ENCODE peak calls at places on chromosomes 11 and 22, in five cellular contexts. One of them, this sample, is unnamed.
A peak's percentile ranks its signal among the peaks of the same experiment; 100 is the strongest.

GRCh38 chr11:17596310-17596669 is 49.2 kb downstream of the OTOG start:
- DNase-seq in cardiac fibroblast: no peak
- DNase-seq in tibial nerve: no peak
- DNase-seq in lower leg skin: no peak
- DNase-seq in glutamatergic neuron: no peak
- DNase-seq in this sample: no peak

GRCh38 chr22:27620367-27621154 is 181.0 kb downstream of the MN1 start:
- DNase-seq in glutamatergic neuron: no peak
- DNase-seq in tibial nerve: no peak
- DNase-seq in cardiac fibroblast: no peak
- DNase-seq in lower leg skin: no peak
- DNase-seq in this sample: no peak

GRCh38 chr11:114319716-114320328 is 23.6 kb downstream of the NNMT start:
- DNase-seq in lower leg skin: no peak
- DNase-seq in tibial nerve: no peak
- DNase-seq in glutamatergic neuron: no peak
- DNase-seq in cardiac fibroblast: peak; percentile 30
- DNase-seq in this sample: no peak

GRCh38 chr11:67384851-67385366 is 6.9 kb upstream of the RAD9A start:
- DNase-seq in tibial nerve: no peak
- DNase-seq in glutamatergic neuron: no peak
- DNase-seq in lower leg skin: no peak
- DNase-seq in cardiac fibroblast: peak; percentile 66
- DNase-seq in this sample: no peak

GRCh38 chr11:118878187-118878586 is 5.5 kb upstream of the CXCR5 start:
- DNase-seq in cardiac fibroblast: no peak
- DNase-seq in lower leg skin: no peak
- DNase-seq in tibial nerve: no peak
- DNase-seq in glutamatergic neuron: no peak
- DNase-seq in this sample: no peak

GRCh38 chr22:41799486-41800347 is 762 bp upstream of the CCDC134 start:
- DNase-seq in tibial nerve: peak; percentile 27
- DNase-seq in cardiac fibroblast: peak; percentile 22
- DNase-seq in glutamatergic neuron: peak; percentile 23
- DNase-seq in lower leg skin: peak; percentile 21
- DNase-seq in this sample: no peak

GRCh38 chr11:15101072-15101701 is 13.5 kb upstream of the INSC start:
- DNase-seq in lower leg skin: peak; percentile 29
- DNase-seq in tibial nerve: peak; percentile 48
- DNase-seq in cardiac fibroblast: peak; percentile 86
- DNase-seq in glutamatergic neuron: peak; percentile 79
- DNase-seq in this sample: no peak

GRCh38 chr11:77801477-77801876 is 19.0 kb downstream of the RSF1 start:
- DNase-seq in lower leg skin: no peak
- DNase-seq in glutamatergic neuron: no peak
- DNase-seq in cardiac fibroblast: no peak
- DNase-seq in tibial nerve: no peak
- DNase-seq in this sample: no peak

GRCh38 chr11:10398525-10398924 is 56.5 kb upstream of the AMPD3 start:
- DNase-seq in lower leg skin: no peak
- DNase-seq in cardiac fibroblast: no peak
- DNase-seq in tibial nerve: peak; percentile 44
- DNase-seq in glutamatergic neuron: no peak
- DNase-seq in this sample: no peak

GRCh38 chr11:64083681-64084080 is 48.0 kb downstream of the FLRT1 start:
- DNase-seq in glutamatergic neuron: no peak
- DNase-seq in tibial nerve: no peak
- DNase-seq in cardiac fibroblast: no peak
- DNase-seq in lower leg skin: no peak
- DNase-seq in this sample: no peak

GRCh38 chr11:126544311-126545056 is 189.0 kb downstream of the ST3GAL4 start:
- DNase-seq in cardiac fibroblast: peak; percentile 5
- DNase-seq in tibial nerve: no peak
- DNase-seq in glutamatergic neuron: no peak
- DNase-seq in lower leg skin: no peak
- DNase-seq in this sample: no peak

GRCh38 chr11:74820763-74821162 is 72.1 kb downstream of the RNF169 start:
- DNase-seq in glutamatergic neuron: no peak
- DNase-seq in tibial nerve: no peak
- DNase-seq in lower leg skin: no peak
- DNase-seq in cardiac fibroblast: peak; percentile 95
- DNase-seq in this sample: no peak

GRCh38 chr11:73404048-73404447 is 27.8 kb downstream of the RELT start:
- DNase-seq in glutamatergic neuron: peak; percentile 72
- DNase-seq in cardiac fibroblast: peak; percentile 69
- DNase-seq in lower leg skin: no peak
- DNase-seq in tibial nerve: peak; percentile 82
- DNase-seq in this sample: peak; percentile 72

GRCh38 chr11:120343429-120343828 is 7.2 kb downstream of the ARHGEF12 start:
- DNase-seq in glutamatergic neuron: no peak
- DNase-seq in lower leg skin: no peak
- DNase-seq in tibial nerve: no peak
- DNase-seq in cardiac fibroblast: no peak
- DNase-seq in this sample: no peak

GRCh38 chr11:3161720-3162409 is 3.2 kb downstream of the OSBPL5 start:
- DNase-seq in cardiac fibroblast: no peak
- DNase-seq in lower leg skin: no peak
- DNase-seq in glutamatergic neuron: peak; percentile 17
- DNase-seq in tibial nerve: no peak
- DNase-seq in this sample: no peak

GRCh38 chr11:71268706-71269321 is 16.4 kb upstream of the SHANK2 start:
- DNase-seq in cardiac fibroblast: no peak
- DNase-seq in lower leg skin: no peak
- DNase-seq in glutamatergic neuron: no peak
- DNase-seq in tibial nerve: no peak
- DNase-seq in this sample: no peak

GRCh38 chr11:2210366-2211112 is 38.9 kb upstream of the TH start:
- DNase-seq in cardiac fibroblast: no peak
- DNase-seq in lower leg skin: peak; percentile 9
- DNase-seq in glutamatergic neuron: peak; percentile 14
- DNase-seq in tibial nerve: no peak
- DNase-seq in this sample: peak; percentile 71

GRCh38 chr11:44622190-44622650 is 56.8 kb downstream of the CD82 start:
- DNase-seq in lower leg skin: peak; percentile 11
- DNase-seq in cardiac fibroblast: no peak
- DNase-seq in tibial nerve: no peak
- DNase-seq in glutamatergic neuron: no peak
- DNase-seq in this sample: peak; percentile 64

GRCh38 chr11:103942646-103943045 is 93.8 kb upstream of the DDI1 start:
- DNase-seq in lower leg skin: no peak
- DNase-seq in cardiac fibroblast: no peak
- DNase-seq in glutamatergic neuron: no peak
- DNase-seq in tibial nerve: no peak
- DNase-seq in this sample: no peak

GRCh38 chr11:46075168-46075567 is 46.1 kb downstream of the PHF21A start:
- DNase-seq in lower leg skin: no peak
- DNase-seq in tibial nerve: no peak
- DNase-seq in glutamatergic neuron: no peak
- DNase-seq in cardiac fibroblast: peak; percentile 71
- DNase-seq in this sample: no peak

GRCh38 chr11:3171931-3172560 is 6.9 kb upstream of the OSBPL5 start:
- DNase-seq in tibial nerve: no peak
- DNase-seq in glutamatergic neuron: peak; percentile 7
- DNase-seq in cardiac fibroblast: no peak
- DNase-seq in lower leg skin: no peak
- DNase-seq in this sample: no peak

GRCh38 chr11:111777094-111778046 is 11.2 kb upstream of the PPP2R1B start:
- DNase-seq in tibial nerve: peak; percentile 46
- DNase-seq in cardiac fibroblast: peak; percentile 88
- DNase-seq in glutamatergic neuron: no peak
- DNase-seq in lower leg skin: peak; percentile 31
- DNase-seq in this sample: no peak

GRCh38 chr11:19378814-19379213 is 138.1 kb upstream of the E2F8 start:
- DNase-seq in cardiac fibroblast: peak; percentile 51
- DNase-seq in lower leg skin: no peak
- DNase-seq in tibial nerve: no peak
- DNase-seq in glutamatergic neuron: no peak
- DNase-seq in this sample: no peak

GRCh38 chr11:2940930-2941821 is 12.0 kb upstream of the PHLDA2 start:
- DNase-seq in lower leg skin: no peak
- DNase-seq in tibial nerve: no peak
- DNase-seq in glutamatergic neuron: no peak
- DNase-seq in cardiac fibroblast: no peak
- DNase-seq in this sample: no peak

GRCh38 chr11:15667127-15667725 is 552.5 kb downstream of the INSC start:
- DNase-seq in glutamatergic neuron: no peak
- DNase-seq in lower leg skin: no peak
- DNase-seq in tibial nerve: no peak
- DNase-seq in cardiac fibroblast: peak; percentile 73
- DNase-seq in this sample: no peak

GRCh38 chr22:33844273-33844672 is 76.0 kb downstream of the LARGE1 start:
- DNase-seq in lower leg skin: no peak
- DNase-seq in tibial nerve: no peak
- DNase-seq in cardiac fibroblast: no peak
- DNase-seq in glutamatergic neuron: no peak
- DNase-seq in this sample: no peak

GRCh38 chr11:69541501-69542313 is 60.2 kb downstream of the LINC01488 start:
- DNase-seq in tibial nerve: no peak
- DNase-seq in glutamatergic neuron: no peak
- DNase-seq in lower leg skin: no peak
- DNase-seq in cardiac fibroblast: peak; percentile 48
- DNase-seq in this sample: peak; percentile 68

GRCh38 chr11:1330473-1330872 is 21.0 kb upstream of the TOLLIP start:
- DNase-seq in tibial nerve: no peak
- DNase-seq in lower leg skin: no peak
- DNase-seq in cardiac fibroblast: no peak
- DNase-seq in glutamatergic neuron: no peak
- DNase-seq in this sample: no peak

GRCh38 chr22:30309981-30310672 is 16.6 kb downstream of the TBC1D10A start:
- DNase-seq in lower leg skin: peak; percentile 79
- DNase-seq in cardiac fibroblast: no peak
- DNase-seq in tibial nerve: peak; percentile 67
- DNase-seq in glutamatergic neuron: no peak
- DNase-seq in this sample: no peak

GRCh38 chr22:17922925-17923898 is 101.1 kb downstream of the MICAL3 start:
- DNase-seq in glutamatergic neuron: no peak
- DNase-seq in cardiac fibroblast: peak; percentile 66
- DNase-seq in tibial nerve: no peak
- DNase-seq in lower leg skin: no peak
- DNase-seq in this sample: no peak

GRCh38 chr11:118870396-118871343 is 13.0 kb upstream of the CXCR5 start:
- DNase-seq in glutamatergic neuron: no peak
- DNase-seq in lower leg skin: no peak
- DNase-seq in tibial nerve: peak; percentile 65
- DNase-seq in cardiac fibroblast: peak; percentile 36
- DNase-seq in this sample: peak; percentile 94

GRCh38 chr11:82791779-82792178 is 58.1 kb upstream of the FAM181B start:
- DNase-seq in cardiac fibroblast: no peak
- DNase-seq in tibial nerve: no peak
- DNase-seq in glutamatergic neuron: no peak
- DNase-seq in lower leg skin: no peak
- DNase-seq in this sample: no peak

GRCh38 chr11:69002743-69003231 is 10.3 kb downstream of the MRGPRF start:
- DNase-seq in glutamatergic neuron: no peak
- DNase-seq in lower leg skin: no peak
- DNase-seq in tibial nerve: no peak
- DNase-seq in cardiac fibroblast: no peak
- DNase-seq in this sample: no peak

GRCh38 chr22:23804781-23805291 is 18.1 kb downstream of the SMARCB1 start:
- DNase-seq in lower leg skin: no peak
- DNase-seq in cardiac fibroblast: no peak
- DNase-seq in tibial nerve: no peak
- DNase-seq in glutamatergic neuron: no peak
- DNase-seq in this sample: no peak
- TF ChIP-seq CTCF in lower leg skin: no peak
- TF ChIP-seq CTCF in cardiac fibroblast: no peak
- TF ChIP-seq CTCF in tibial nerve: no peak
- TF ChIP-seq CTCF in glutamatergic neuron: no peak
- TF ChIP-seq CTCF in this sample: no peak

GRCh38 chr22:22418957-22419356 is 89.6 kb downstream of the ZNF280B start:
- DNase-seq in tibial nerve: no peak
- DNase-seq in glutamatergic neuron: no peak
- DNase-seq in lower leg skin: no peak
- DNase-seq in cardiac fibroblast: no peak
- DNase-seq in this sample: no peak
- TF ChIP-seq CTCF in tibial nerve: no peak
- TF ChIP-seq CTCF in glutamatergic neuron: no peak
- TF ChIP-seq CTCF in lower leg skin: no peak
- TF ChIP-seq CTCF in cardiac fibroblast: no peak
- TF ChIP-seq CTCF in this sample: no peak

GRCh38 chr22:24518228-24518627 is 23.1 kb downstream of the UPB1 start:
- DNase-seq in tibial nerve: no peak
- DNase-seq in glutamatergic neuron: no peak
- DNase-seq in cardiac fibroblast: no peak
- DNase-seq in lower leg skin: no peak
- DNase-seq in this sample: no peak

GRCh38 chr22:24517446-24517845 is 22.3 kb downstream of the UPB1 start:
- DNase-seq in tibial nerve: no peak
- DNase-seq in glutamatergic neuron: no peak
- DNase-seq in lower leg skin: no peak
- DNase-seq in cardiac fibroblast: no peak
- DNase-seq in this sample: no peak

GRCh38 chr22:24515025-24515338 is 19.9 kb downstream of the UPB1 start:
- DNase-seq in cardiac fibroblast: no peak
- DNase-seq in lower leg skin: no peak
- DNase-seq in tibial nerve: no peak
- DNase-seq in glutamatergic neuron: no peak
- DNase-seq in this sample: no peak

GRCh38 chr22:24514241-24515024 is 19.3 kb downstream of the UPB1 start:
- DNase-seq in glutamatergic neuron: no peak
- DNase-seq in lower leg skin: no peak
- DNase-seq in tibial nerve: no peak
- DNase-seq in cardiac fibroblast: no peak
- DNase-seq in this sample: no peak

GRCh38 chr22:24516301-24516737 is 21.2 kb downstream of the UPB1 start:
- DNase-seq in cardiac fibroblast: peak; percentile 93
- DNase-seq in glutamatergic neuron: no peak
- DNase-seq in lower leg skin: no peak
- DNase-seq in tibial nerve: peak; percentile 62
- DNase-seq in this sample: no peak
- TF ChIP-seq CTCF in cardiac fibroblast: peak; percentile 8
- TF ChIP-seq CTCF in glutamatergic neuron: no peak
- TF ChIP-seq CTCF in lower leg skin: no peak
- TF ChIP-seq CTCF in tibial nerve: no peak
- TF ChIP-seq CTCF in this sample: no peak

GRCh38 chr22:40346178-40347064 is at the start of gene ADSL:
- DNase-seq in glutamatergic neuron: peak; percentile 94
- DNase-seq in cardiac fibroblast: peak; percentile 84
- DNase-seq in lower leg skin: peak; percentile 82
- DNase-seq in tibial nerve: peak; percentile 81
- DNase-seq in this sample: peak; percentile 92
- TF ChIP-seq CTCF in glutamatergic neuron: no peak
- TF ChIP-seq CTCF in cardiac fibroblast: no peak
- TF ChIP-seq CTCF in lower leg skin: no peak
- TF ChIP-seq CTCF in tibial nerve: peak; percentile 52
- TF ChIP-seq CTCF in this sample: no peak

GRCh38 chr11:129352627-129353026 is 23.0 kb upstream of the BARX2 start:
- DNase-seq in glutamatergic neuron: no peak
- DNase-seq in cardiac fibroblast: no peak
- DNase-seq in lower leg skin: no peak
- DNase-seq in tibial nerve: no peak
- DNase-seq in this sample: no peak
- TF ChIP-seq CTCF in glutamatergic neuron: no peak
- TF ChIP-seq CTCF in cardiac fibroblast: no peak
- TF ChIP-seq CTCF in lower leg skin: no peak
- TF ChIP-seq CTCF in tibial nerve: no peak
- TF ChIP-seq CTCF in this sample: no peak

This sample was measured in coronary artery.